ENCODE peak calls at places on chromosomes 7 and 10, in ten cellular contexts. U is heart right ventricle; K is cardiac muscle cell; P is HL-60; Z is GM23338; O is heart left ventricle; I is dorsolateral prefrontal cortex; V is CD4-positive, alpha-beta T cell; D is HFFc6; N is brain microvascular endothelial cell. F is an unnamed sample.

GRCh38 chr7:156167417-156167807 is 355.1 kb upstream of the SHH start:
- DNase-seq in U (no peak), Z (peak; percentile 7), D (no peak), P (no peak), K (no peak), I (no peak), N (no peak), V (no peak), O (no peak), F (no peak)

GRCh38 chr10:89516149-89516832 is 19.1 kb downstream of the SLC16A12 start:
- DNase-seq in V (no peak), P (no peak), N (peak; percentile 99), K (peak; percentile 88), U (peak; percentile 81), Z (peak; percentile 36), O (peak; percentile 77), I (no peak), D (peak; percentile 93), F (no peak)

GRCh38 chr7:45183711-45184210 is 26.2 kb downstream of the RAMP3 start:
- DNase-seq in P (no peak), Z (no peak), U (no peak), N (no peak), O (no peak), V (no peak), K (no peak), I (no peak), D (no peak), F (no peak)

GRCh38 chr7:2719007-2719406 is 31.0 kb downstream of the AMZ1 start:
- DNase-seq in Z (peak; percentile 78), K (no peak), P (no peak), V (peak; percentile 64), N (no peak), O (no peak), U (no peak), I (no peak), D (no peak), F (peak; percentile 68)

GRCh38 chr7:105808703-105809590 is 67.5 kb downstream of the ATXN7L1 start:
- DNase-seq in P (peak; percentile 45), D (peak; percentile 62), O (no peak), V (peak; percentile 61), N (peak; percentile 67), Z (no peak), U (no peak), K (peak; percentile 55), I (no peak), F (no peak)

GRCh38 chr7:95365151-95365550 is 31.0 kb downstream of the PON3 start:
- DNase-seq in O (no peak), U (no peak), I (no peak), V (no peak), D (no peak), P (no peak), N (peak; percentile 70), Z (no peak), K (peak; percentile 7), F (no peak)

GRCh38 chr7:5393748-5394147 is 29.9 kb downstream of the TNRC18 start:
- DNase-seq in D (no peak), U (no peak), O (no peak), K (no peak), I (no peak), N (no peak), Z (no peak), V (no peak), P (no peak), F (no peak)

GRCh38 chr7:75889223-75889825 is 10.5 kb downstream of the RHBDD2 start:
- DNase-seq in K (no peak), N (no peak), O (no peak), Z (no peak), V (no peak), D (no peak), U (no peak), P (no peak), I (no peak), F (no peak)

GRCh38 chr10:16913266-16913665 is 96.0 kb upstream of the RSU1 start:
- DNase-seq in O (no peak), V (no peak), Z (no peak), P (no peak), U (no peak), I (no peak), N (no peak), K (no peak), D (no peak), F (no peak)

GRCh38 chr7:38215734-38216670 is 38.0 kb downstream of the STARD3NL start:
- DNase-seq in N (peak; percentile 90), I (peak; percentile 75), Z (peak; percentile 86), U (peak; percentile 80), O (peak; percentile 77), D (peak; percentile 74), P (peak; percentile 68), V (peak; percentile 62), K (peak; percentile 95), F (peak; percentile 35)

GRCh38 chr7:79452032-79452494 is 1.4 kb downstream of the MAGI2 start:
- DNase-seq in D (peak; percentile 87), N (peak; percentile 71), O (peak; percentile 87), U (peak; percentile 86), Z (peak; percentile 85), K (peak; percentile 94), P (no peak), I (peak; percentile 94), V (no peak), F (peak; percentile 51)

GRCh38 chr10:96833220-96834001 is 1.3 kb downstream of the LCOR start:
- DNase-seq in Z (peak; percentile 73), I (no peak), U (peak; percentile 15), P (no peak), O (peak; percentile 15), K (peak; percentile 47), D (no peak), V (peak; percentile 10), N (no peak), F (no peak)

GRCh38 chr10:15897282-15897681 is 37.0 kb upstream of the MINDY3 start:
- DNase-seq in K (peak; percentile 30), V (no peak), I (no peak), N (peak; percentile 61), U (no peak), O (no peak), P (no peak), D (peak; percentile 35), Z (no peak), F (no peak)

GRCh38 chr7:149321978-149322541 is 60.1 kb downstream of the ZNF783 start:
- DNase-seq in P (no peak), N (peak; percentile 14), I (no peak), O (no peak), K (peak; percentile 49), V (no peak), U (no peak), D (no peak), Z (no peak), F (no peak)

GRCh38 chr7:107035446-107035845 is 9.1 kb upstream of the PRKAR2B start:
- DNase-seq in D (peak; percentile 90), V (no peak), K (peak; percentile 47), Z (no peak), N (peak; percentile 87), U (no peak), I (no peak), O (no peak), P (no peak), F (no peak)

DNA sequence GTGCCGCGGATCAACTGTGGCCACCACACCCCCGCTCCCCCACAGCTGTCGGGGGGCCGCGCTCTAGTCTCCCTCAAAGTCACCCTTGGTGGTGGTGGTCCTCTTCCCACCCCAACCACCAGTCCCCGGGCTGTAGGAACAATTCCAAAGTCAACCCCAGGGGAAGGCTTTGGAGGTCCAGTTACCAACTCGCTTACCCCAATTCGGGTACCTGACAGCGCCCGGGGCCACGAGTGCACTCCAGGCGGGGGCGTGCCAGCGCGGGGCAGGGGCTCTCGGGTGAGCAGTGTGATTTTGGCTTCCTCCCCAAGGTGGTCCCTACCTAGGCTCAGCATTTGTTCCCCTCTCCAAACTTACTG is 584 bp upstream of the ZMIZ1 start:
- DNase-seq in V (peak; percentile 25), I (no peak), P (no peak), D (no peak), K (peak; percentile 34), N (no peak), U (peak; percentile 41), O (no peak), Z (peak; percentile 57), F (no peak)
- TF ChIP-seq CTCF in V (no peak), I (no peak), P (no peak), D (peak; percentile 44), K (no peak), N (peak; percentile 14), U (no peak), O (no peak), Z (no peak), F (no peak)

DNA sequence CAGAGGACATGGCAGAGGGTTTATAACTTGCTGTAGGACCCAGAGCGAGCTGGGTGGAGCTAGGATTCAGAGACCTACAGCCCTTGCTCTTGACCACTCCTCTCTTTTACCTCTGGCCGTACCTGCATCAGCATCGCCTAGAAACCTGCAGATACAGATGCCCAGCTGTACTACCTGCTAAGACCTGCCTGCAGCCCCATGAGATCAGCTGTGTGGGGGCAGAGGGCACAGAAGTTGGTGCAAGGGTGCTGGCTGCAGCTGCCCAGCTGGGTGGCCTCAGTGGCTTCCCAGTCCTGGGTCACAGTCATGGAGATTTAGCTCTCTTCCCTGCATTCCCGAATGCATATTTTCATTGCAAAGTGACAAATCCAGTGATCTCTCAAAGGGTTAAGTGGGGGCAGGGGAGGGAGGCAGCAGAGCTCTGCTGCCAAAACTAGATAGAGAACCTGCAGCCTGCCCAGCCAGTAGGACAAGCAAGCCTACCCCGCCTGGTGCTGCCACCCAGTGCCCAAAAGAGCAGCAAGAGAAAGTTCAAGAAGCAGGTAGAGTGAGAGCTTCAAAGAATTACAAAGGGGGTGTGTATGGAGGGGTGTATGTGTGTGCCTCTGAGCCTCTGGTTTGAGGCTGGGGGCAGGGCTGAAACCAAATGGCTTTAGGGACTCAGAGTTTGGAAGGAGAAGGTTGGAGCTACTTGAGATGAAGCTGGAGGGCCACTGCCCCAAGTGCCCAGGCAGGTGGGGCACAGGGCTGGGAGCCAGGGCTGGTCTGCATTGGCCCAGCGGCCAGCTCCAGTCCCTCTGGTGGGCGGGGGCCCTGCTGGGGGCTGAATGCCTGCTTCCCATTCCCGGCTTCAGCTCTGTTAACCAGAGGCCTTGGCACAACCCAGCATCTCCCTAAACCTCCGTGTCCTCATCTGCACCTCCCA is 6.8 kb downstream of the FAM241B start:
- DNase-seq in V (no peak), I (no peak), D (peak; percentile 21), O (no peak), K (peak; percentile 9), Z (peak; percentile 70), N (no peak), P (no peak), U (no peak), F (no peak)
- TF ChIP-seq CTCF in V (peak; percentile 37), I (no peak), D (peak; percentile 65), O (peak; percentile 13), K (peak; percentile 22), Z (peak; percentile 82), N (peak; percentile 45), P (no peak), U (no peak), F (peak; percentile 26)

DNA sequence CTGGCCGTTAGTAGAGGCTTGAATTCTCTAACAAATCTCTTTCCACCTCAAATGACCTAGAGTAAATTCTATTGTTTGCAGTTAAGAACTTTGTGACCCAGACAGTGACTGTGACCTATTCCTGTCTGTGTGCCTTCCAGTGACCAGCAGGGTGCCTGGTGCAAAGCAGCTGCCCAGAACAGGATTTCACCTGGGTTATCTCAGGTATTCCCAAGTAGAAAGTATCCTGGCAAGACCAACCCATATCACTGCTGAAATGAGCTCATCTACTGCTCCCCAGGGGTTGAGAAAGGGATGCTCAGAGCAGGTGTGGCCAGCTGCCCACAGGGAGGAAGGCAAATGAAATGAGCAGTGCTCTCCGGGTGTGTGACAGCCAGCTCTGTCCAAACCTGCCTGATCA is 2.1 kb upstream of the MSMB start:
- DNase-seq in V (no peak), Z (peak; percentile 10), K (no peak), N (no peak), I (no peak), P (no peak), O (no peak), D (no peak), U (no peak), F (no peak)
- TF ChIP-seq CTCF in V (no peak), Z (no peak), K (no peak), N (no peak), I (no peak), P (no peak), O (no peak), D (no peak), U (no peak), F (no peak)

GRCh38 chr10:58384999-58385783 is at the start of gene TFAM:
- DNase-seq in Z (peak; percentile 97), U (peak; percentile 98), D (peak; percentile 89), V (peak; percentile 95), P (peak; percentile 78), I (peak; percentile 96), O (peak; percentile 97), N (peak; percentile 96), K (peak; percentile 95), F (peak; percentile 89)
- TF ChIP-seq CTCF in Z (peak; percentile 75), U (peak; percentile 57), D (peak; percentile 81), V (peak; percentile 64), P (no peak), I (peak; percentile 76), O (peak; percentile 69), N (peak; percentile 75), K (peak; percentile 42), F (peak; percentile 56)

F was measured in D721Med.